ENCODE peak calls at places on chromosomes 11 and 22, in four cellular contexts. I is WTC11; B is fibroblast of the conjunctiva; X is activated CD8-positive, alpha-beta memory T cell treated with anti-CD3 and anti-CD28 coated beads, Interleukin-2, amount 50 U/mL, for 4 hours. Q is an unnamed sample.

GRCh38 chr11:64268687-64269379 is 15.6 kb downstream of the BAD start:
- DNase-seq in I (peak; percentile 49), B (no peak), X (no peak), Q (peak; percentile 70)

GRCh38 chr22:44683881-44684280 is 18.1 kb upstream of the PRR5 start:
- DNase-seq in I (no peak), B (no peak), X (no peak), Q (no peak)

GRCh38 chr22:30876221-30876751 is 92.3 kb downstream of the MORC2 start:
- DNase-seq in I (peak; percentile 8), B (no peak), X (no peak), Q (no peak)

GRCh38 chr11:36186340-36186739 is 102.9 kb downstream of the COMMD9 start:
- DNase-seq in I (no peak), B (peak; percentile 95), X (no peak), Q (no peak)

GRCh38 chr22:22167791-22168189 is 76.8 kb upstream of the VPREB1 start:
- DNase-seq in I (no peak), B (no peak), X (no peak), Q (no peak)

GRCh38 chr22:46149493-46149997 is 781 bp upstream of the PPARA start:
- DNase-seq in I (peak; percentile 56), B (no peak), X (peak; percentile 35), Q (peak; percentile 61)

GRCh38 chr22:45069925-45070324 is 60.1 kb upstream of the PHF21B start:
- DNase-seq in I (no peak), B (no peak), X (peak; percentile 19), Q (no peak)

GRCh38 chr11:117519170-117519569 is 191.5 kb downstream of the CEP164 start:
- DNase-seq in I (no peak), B (no peak), X (no peak), Q (no peak)

GRCh38 chr11:61486779-61487178 is 21.8 kb upstream of the LRRC10B start:
- DNase-seq in I (no peak), B (no peak), X (no peak), Q (no peak)

GRCh38 chr11:115665345-115665901 is 161.2 kb upstream of the CADM1 start:
- DNase-seq in I (no peak), B (no peak), X (no peak), Q (peak; percentile 5)

GRCh38 chr11:86251285-86251830 is 6.8 kb downstream of the EED start:
- DNase-seq in I (no peak), B (no peak), X (no peak), Q (no peak)

GRCh38 chr22:24424001-24424900 is 3.1 kb upstream of the ADORA2A start:
- DNase-seq in I (peak; percentile 58), B (no peak), X (peak; percentile 55), Q (peak; percentile 91)

GRCh38 chr11:14905104-14906033 is 13.3 kb upstream of the CYP2R1 start:
- DNase-seq in I (peak; percentile 91), B (no peak), X (peak; percentile 63), Q (peak; percentile 71)

GRCh38 chr22:39994566-39995345 is at the start of gene FAM83F:
- DNase-seq in I (peak; percentile 68), B (no peak), X (peak; percentile 32), Q (peak; percentile 39)

GRCh38 chr11:82771781-82772180 is 38.1 kb upstream of the FAM181B start:
- DNase-seq in I (no peak), B (no peak), X (no peak), Q (no peak)

GRCh38 chr11:2709429-2709828 is 9.6 kb upstream of the KCNQ1OT1 start:
- DNase-seq in I (no peak), B (peak; percentile 56), X (no peak), Q (no peak)

GRCh38 chr11:95506777-95507176 is 275.8 kb upstream of the SESN3 start:
- DNase-seq in I (no peak), B (no peak), X (no peak), Q (no peak)

GRCh38 chr11:12813371-12814225 is 139.4 kb downstream of the TEAD1 start:
- DNase-seq in I (no peak), B (no peak), X (no peak), Q (no peak)

GRCh38 chr11:65479184-65480145 is 19.4 kb upstream of the MALAT1 start:
- DNase-seq in I (peak; percentile 43), B (no peak), X (no peak), Q (peak; percentile 72)

GRCh38 chr22:37357471-37357870 is 69.8 kb downstream of the ELFN2 start:
- DNase-seq in I (no peak), B (no peak), X (no peak), Q (no peak)

GRCh38 chr11:71305451-71306125 is 53.2 kb upstream of the SHANK2 start:
- DNase-seq in I (no peak), B (no peak), X (no peak), Q (peak; percentile 18)

GRCh38 chr22:48084041-48084748 is 1321.7 kb downstream of the TBC1D22A start:
- DNase-seq in I (no peak), B (no peak), X (no peak), Q (no peak)

GRCh38 chr11:83724704-83725114 is 438.5 kb upstream of the CCDC90B start:
- DNase-seq in I (peak; percentile 47), B (no peak), X (no peak), Q (no peak)

GRCh38 chr11:76206327-76207081 is at the start of gene WNT11:
- DNase-seq in I (peak; percentile 70), B (no peak), X (peak; percentile 44), Q (peak; percentile 66)

GRCh38 chr11:125183641-125184040 is 19.1 kb downstream of the PKNOX2 start:
- DNase-seq in I (no peak), B (no peak), X (no peak), Q (no peak)

GRCh38 chr11:47143322-47143721 is 33.4 kb downstream of the ARFGAP2 start:
- DNase-seq in I (no peak), B (peak; percentile 66), X (no peak), Q (no peak)

GRCh38 chr22:42560781-42561180 is 7.0 kb downstream of the SERHL2 start:
- DNase-seq in I (peak; percentile 45), B (no peak), X (no peak), Q (no peak)

GRCh38 chr22:50171965-50172421 is 1.5 kb downstream of the PANX2 start:
- DNase-seq in I (no peak), B (no peak), X (no peak), Q (no peak)

GRCh38 chr11:18522388-18522787 is 4.4 kb downstream of the TSG101 start:
- DNase-seq in I (no peak), B (no peak), X (no peak), Q (no peak)

GRCh38 chr11:116603783-116604323 is 168.9 kb downstream of the BUD13 start:
- DNase-seq in I (no peak), B (no peak), X (no peak), Q (peak; percentile 51)

Q was measured in upper lobe of left lung.